ENCODE peak calls at places on chromosomes 7 and 10, in ten cellular contexts. A is prostate gland, J is GM13976, E is IMR-90, L is nephron progenitor cell, U is mucosa of descending colon, X is right atrium auricular region, B is sigmoid colon, I is upper lobe of right lung, V is dorsolateral prefrontal cortex. K is an unnamed sample.

GRCh38 chr10:102610499-102610898 is 33.8 kb upstream of the TRIM8 start:
- DNase-seq in A (no peak), J (no peak), E (no peak), L (no peak), U (no peak), X (no peak), B (peak), I (no peak), V (no peak), K (no peak)

GRCh38 chr7:149773446-149774236 is at the start of gene ZNF467:
- DNase-seq in A (peak), J (no peak), E (no peak), L (peak), U (peak), X (peak), B (peak), I (peak), V (no peak), K (no peak)

GRCh38 chr10:2929457-2929856 is 137.9 kb upstream of the PFKP start:
- DNase-seq in A (no peak), J (no peak), E (no peak), L (no peak), U (no peak), X (peak), B (no peak), I (no peak), V (no peak), K (no peak)

GRCh38 chr10:92162541-92162940 is 128.3 kb downstream of the CPEB3 start:
- DNase-seq in A (no peak), J (no peak), E (no peak), L (no peak), U (no peak), X (no peak), B (no peak), I (no peak), V (no peak), K (no peak)

GRCh38 chr7:81715984-81716588 is 53.8 kb downstream of the HGF start:
- DNase-seq in A (no peak), J (no peak), E (peak), L (no peak), U (no peak), X (no peak), B (no peak), I (no peak), V (no peak), K (no peak)

GRCh38 chr7:70698219-70698832 is 433.6 kb upstream of the GALNT17 start:
- DNase-seq in A (peak), J (peak), E (peak), L (peak), U (peak), X (no peak), B (no peak), I (no peak), V (no peak), K (peak)

GRCh38 chr10:76711374-76711997 is 926.1 kb downstream of the KCNMA1 start:
- DNase-seq in A (no peak), J (no peak), E (no peak), L (no peak), U (no peak), X (no peak), B (no peak), I (no peak), V (no peak), K (no peak)

GRCh38 chr10:20890491-20891337 is 6.4 kb downstream of the NEBL start:
- DNase-seq in A (no peak), J (no peak), E (no peak), L (no peak), U (no peak), X (no peak), B (no peak), I (no peak), V (no peak), K (no peak)

GRCh38 chr7:141585592-141586510 is 34.6 kb downstream of the AGK start:
- DNase-seq in A (no peak), J (peak), E (peak), L (no peak), U (no peak), X (no peak), B (no peak), I (no peak), V (no peak), K (peak)

GRCh38 chr7:5525271-5526189 is 101.9 kb upstream of the TNRC18 start:
- DNase-seq in A (no peak), J (peak), E (peak), L (no peak), U (no peak), X (no peak), B (peak), I (no peak), V (no peak), K (peak)

GRCh38 chr7:134724606-134725005 is 54.8 kb upstream of the CALD1 start:
- DNase-seq in A (no peak), J (peak), E (peak), L (no peak), U (no peak), X (no peak), B (no peak), I (no peak), V (no peak), K (peak)

GRCh38 chr7:47945261-47946015 is 2.8 kb downstream of the PKD1L1 start:
- DNase-seq in A (peak), J (peak), E (peak), L (peak), U (peak), X (peak), B (peak), I (peak), V (peak), K (peak)

GRCh38 chr10:102230264-102230860 is 4.3 kb downstream of the ELOVL3 start:
- DNase-seq in A (peak), J (peak), E (peak), L (peak), U (peak), X (no peak), B (no peak), I (peak), V (no peak), K (peak)

GRCh38 chr10:126569513-126570447 is 100.7 kb downstream of the C10orf90 start:
- DNase-seq in A (no peak), J (no peak), E (peak), L (no peak), U (no peak), X (no peak), B (no peak), I (no peak), V (no peak), K (no peak)

GRCh38 chr10:133278577-133279265 is 2.1 kb upstream of the ADAM8 start:
- DNase-seq in A (peak), J (peak), E (peak), L (peak), U (peak), X (no peak), B (no peak), I (peak), V (no peak), K (peak)

GRCh38 chr10:116112232-116113231 is 160.5 kb downstream of the GFRA1 start:
- DNase-seq in A (no peak), J (no peak), E (no peak), L (no peak), U (no peak), X (no peak), B (no peak), I (no peak), V (no peak), K (no peak)

GRCh38 chr10:44569193-44570091 is 184.5 kb upstream of the CXCL12 start:
- DNase-seq in A (no peak), J (no peak), E (peak), L (no peak), U (no peak), X (peak), B (no peak), I (no peak), V (no peak), K (no peak)

GRCh38 chr7:29879609-29880008 is 73.3 kb downstream of the WIPF3 start:
- DNase-seq in A (no peak), J (no peak), E (peak), L (no peak), U (no peak), X (peak), B (peak), I (no peak), V (no peak), K (no peak)

GRCh38 chr10:14356921-14357320 is 26.2 kb upstream of the FRMD4A start:
- DNase-seq in A (no peak), J (no peak), E (peak), L (no peak), U (no peak), X (no peak), B (no peak), I (no peak), V (no peak), K (no peak)

GRCh38 chr10:124622158-124622557 is 122.0 kb downstream of the FAM53B start:
- DNase-seq in A (no peak), J (no peak), E (no peak), L (no peak), U (no peak), X (no peak), B (no peak), I (no peak), V (no peak), K (no peak)

GRCh38 chr7:22350466-22351328 is 6.3 kb downstream of the RAPGEF5 start:
- DNase-seq in A (peak), J (no peak), E (peak), L (no peak), U (no peak), X (no peak), B (no peak), I (no peak), V (no peak), K (no peak)

GRCh38 chr7:90999989-91000979 is 263.9 kb upstream of the FZD1 start:
- DNase-seq in A (no peak), J (no peak), E (peak), L (no peak), U (no peak), X (no peak), B (no peak), I (no peak), V (no peak), K (no peak)

GRCh38 chr7:76003351-76003750 is 9.0 kb upstream of the TMEM120A start:
- DNase-seq in A (no peak), J (no peak), E (no peak), L (no peak), U (no peak), X (no peak), B (peak), I (no peak), V (no peak), K (no peak)

GRCh38 chr7:46059308-46060020 is 138.4 kb upstream of the IGFBP3 start:
- DNase-seq in A (no peak), J (peak), E (no peak), L (no peak), U (no peak), X (no peak), B (no peak), I (no peak), V (no peak), K (no peak)

GRCh38 chr7:131231381-131232220 is 96.1 kb upstream of the MKLN1 start:
- DNase-seq in A (no peak), J (peak), E (peak), L (no peak), U (peak), X (peak), B (peak), I (no peak), V (no peak), K (peak)

GRCh38 chr7:1346533-1346805 is 112.8 kb downstream of the MICALL2 start:
- DNase-seq in A (no peak), J (no peak), E (no peak), L (no peak), U (no peak), X (no peak), B (no peak), I (no peak), V (no peak), K (no peak)

GRCh38 chr10:14084875-14085274 is 245.8 kb downstream of the FRMD4A start:
- DNase-seq in A (no peak), J (no peak), E (peak), L (no peak), U (no peak), X (no peak), B (no peak), I (no peak), V (no peak), K (no peak)

GRCh38 chr10:96421995-96422394 is 63.2 kb upstream of the OPALIN start:
- DNase-seq in A (no peak), J (no peak), E (no peak), L (no peak), U (no peak), X (no peak), B (no peak), I (no peak), V (no peak), K (no peak)

GRCh38 chr7:77439572-77439971 is 23.4 kb upstream of the GSAP start:
- DNase-seq in A (peak), J (no peak), E (no peak), L (no peak), U (peak), X (no peak), B (no peak), I (peak), V (peak), K (no peak)

GRCh38 chr10:120048358-120048757 is 155.8 kb downstream of the SEC23IP start:
- DNase-seq in A (no peak), J (no peak), E (no peak), L (no peak), U (no peak), X (no peak), B (no peak), I (no peak), V (no peak), K (no peak)

GRCh38 chr7:53473371-53473770 is 437.9 kb downstream of the POM121L12 start:
- DNase-seq in A (no peak), J (no peak), E (no peak), L (no peak), U (no peak), X (no peak), B (no peak), I (no peak), V (no peak), K (no peak)

GRCh38 chr10:6597478-6597877 is 17.4 kb upstream of the PRKCQ start:
- DNase-seq in A (no peak), J (no peak), E (no peak), L (no peak), U (no peak), X (no peak), B (no peak), I (no peak), V (no peak), K (no peak)

GRCh38 chr10:110416776-110417732 is 80.7 kb upstream of the DUSP5 start:
- DNase-seq in A (no peak), J (no peak), E (no peak), L (no peak), U (peak), X (no peak), B (no peak), I (no peak), V (no peak), K (no peak)

GRCh38 chr10:12405342-12406320 is 56.3 kb downstream of the CAMK1D start:
- DNase-seq in A (peak), J (no peak), E (peak), L (no peak), U (peak), X (no peak), B (no peak), I (no peak), V (no peak), K (no peak)

GRCh38 chr7:141704741-141705140 is 2.8 kb upstream of the DENND11 start:
- DNase-seq in A (no peak), J (no peak), E (peak), L (no peak), U (no peak), X (no peak), B (no peak), I (no peak), V (no peak), K (no peak)

GRCh38 chr10:65358565-65358964 is 1567.3 kb upstream of the LRRTM3 start:
- DNase-seq in A (no peak), J (no peak), E (no peak), L (peak), U (peak), X (no peak), B (no peak), I (no peak), V (no peak), K (no peak)
- TF ChIP-seq CTCF in A (no peak), J (no peak), E (peak), L (peak), U (peak), X (no peak), B (peak), I (peak), V (peak), K (peak)

GRCh38 chr7:25820432-25821040 is 331.5 kb upstream of the NFE2L3 start:
- DNase-seq in A (no peak), J (no peak), E (no peak), L (no peak), U (no peak), X (no peak), B (no peak), I (no peak), V (no peak), K (peak)
- TF ChIP-seq CTCF in A (no peak), J (no peak), E (peak), L (peak), U (no peak), X (no peak), B (no peak), I (peak), V (no peak), K (peak)

DNA sequence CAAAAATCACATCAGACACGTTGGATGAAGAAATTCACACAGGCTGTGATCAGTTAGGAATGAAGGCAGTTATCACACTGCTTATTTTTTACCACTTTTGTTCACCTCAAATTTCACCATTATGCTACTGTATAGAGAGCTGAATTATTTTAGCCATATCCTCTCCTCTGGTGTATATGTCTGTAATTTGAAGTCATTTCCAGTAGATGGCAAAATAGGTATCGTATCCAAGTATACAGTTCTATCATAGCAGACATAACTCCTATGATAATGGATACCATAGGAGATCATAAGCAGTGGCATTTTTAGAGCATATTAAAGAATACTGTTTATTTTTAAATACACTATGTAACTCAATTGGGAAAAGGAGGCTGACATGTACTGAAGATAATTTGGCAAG is 909.7 kb downstream of the DNAJB9 start:
- DNase-seq in A (no peak), J (no peak), E (no peak), L (no peak), U (no peak), X (no peak), B (no peak), I (no peak), V (no peak), K (no peak)
- TF ChIP-seq CTCF in A (no peak), J (no peak), E (no peak), L (no peak), U (no peak), X (no peak), B (no peak), I (no peak), V (no peak), K (no peak)

DNA sequence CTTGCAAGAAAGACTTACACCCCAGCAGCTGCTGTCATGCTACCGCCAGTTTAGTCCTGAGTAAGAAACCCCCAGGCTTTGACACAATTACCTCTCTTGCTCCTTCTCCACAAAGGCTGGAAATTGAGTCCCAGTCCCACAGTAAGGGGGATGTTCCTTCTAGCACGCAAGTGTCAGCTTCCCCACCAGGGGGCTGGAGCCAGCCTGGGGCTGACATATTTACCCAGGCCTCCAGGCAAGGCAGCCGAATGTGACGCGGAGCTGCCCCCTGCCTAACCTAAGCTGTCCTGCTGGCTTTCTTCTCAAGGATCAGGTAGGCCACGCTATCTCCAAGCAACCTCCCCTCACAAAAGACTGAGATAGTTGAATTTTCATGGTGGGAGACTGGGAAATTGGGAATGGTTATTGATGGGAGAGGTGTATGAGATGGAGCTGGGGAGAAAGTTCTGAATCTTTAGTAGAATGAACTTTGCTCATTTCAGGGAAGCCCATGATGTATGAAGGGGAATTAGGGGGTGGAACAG is 19.2 kb upstream of the BMPER start:
- DNase-seq in A (no peak), J (no peak), E (peak), L (peak), U (no peak), X (no peak), B (no peak), I (no peak), V (no peak), K (no peak)
- TF ChIP-seq CTCF in A (no peak), J (no peak), E (peak), L (peak), U (no peak), X (no peak), B (no peak), I (peak), V (no peak), K (no peak)

DNA sequence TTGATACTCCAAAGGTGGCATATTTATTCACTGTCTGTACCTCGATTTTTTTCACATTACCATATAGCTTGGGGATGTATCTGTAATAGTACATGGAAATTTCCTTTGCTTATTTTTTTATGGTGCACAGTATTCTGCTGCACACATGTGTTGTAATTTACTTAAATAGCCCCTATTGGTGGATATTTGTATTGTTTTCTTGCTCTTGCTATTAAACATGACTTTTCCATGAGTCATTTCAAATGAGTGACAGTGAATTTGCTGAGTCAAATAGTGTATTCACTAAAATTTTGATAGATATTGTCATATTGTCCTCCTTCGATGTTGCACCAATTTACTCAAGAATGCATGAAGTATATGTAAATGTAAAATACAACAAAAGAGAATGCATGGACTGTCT is 122.7 kb upstream of the STEAP4 start:
- DNase-seq in A (no peak), J (no peak), E (no peak), L (no peak), U (no peak), X (no peak), B (no peak), I (no peak), V (no peak), K (no peak)
- TF ChIP-seq CTCF in A (no peak), J (no peak), E (no peak), L (no peak), U (no peak), X (no peak), B (no peak), I (no peak), V (no peak), K (no peak)

GRCh38 chr7:158563051-158563450 is 24.6 kb downstream of the PTPRN2 start:
- DNase-seq in A (no peak), J (no peak), E (no peak), L (no peak), U (no peak), X (no peak), B (no peak), I (no peak), V (no peak), K (no peak)
- TF ChIP-seq CTCF in A (no peak), J (no peak), E (no peak), L (no peak), U (no peak), X (no peak), B (no peak), I (no peak), V (no peak), K (no peak)

GRCh38 chr7:155863721-155864151 is 51.5 kb upstream of the SHH start:
- DNase-seq in A (no peak), J (no peak), E (no peak), L (no peak), U (no peak), X (no peak), B (peak), I (no peak), V (no peak), K (no peak)

GRCh38 chr7:155860840-155861479 is 48.7 kb upstream of the SHH start:
- DNase-seq in A (peak), J (no peak), E (peak), L (no peak), U (no peak), X (no peak), B (peak), I (peak), V (no peak), K (no peak)

GRCh38 chr7:155861480-155861868 is 49.2 kb upstream of the SHH start:
- DNase-seq in A (no peak), J (no peak), E (no peak), L (no peak), U (no peak), X (no peak), B (no peak), I (no peak), V (no peak), K (no peak)

GRCh38 chr7:155862088-155862487 is 49.8 kb upstream of the SHH start:
- DNase-seq in A (no peak), J (no peak), E (no peak), L (no peak), U (no peak), X (no peak), B (no peak), I (no peak), V (no peak), K (no peak)

GRCh38 chr7:155862516-155863257 is 50.4 kb upstream of the SHH start:
- DNase-seq in A (no peak), J (no peak), E (no peak), L (no peak), U (no peak), X (no peak), B (peak), I (no peak), V (no peak), K (no peak)
- TF ChIP-seq CTCF in A (no peak), J (no peak), E (no peak), L (no peak), U (no peak), X (no peak), B (no peak), I (peak), V (no peak), K (peak)